ENCODE peak calls at places on chromosome 22, in five cellular contexts. T, X, Q, O and H are unnamed samples.

GRCh38 chr22:28981818-28982499 is 79.7 kb downstream of the C22orf31 start:
- DNase-seq in T (no peak), X (no peak), Q (no peak), O (no peak), H (no peak)

GRCh38 chr22:22752556-22753477 is 108.4 kb downstream of the GGTLC2 start:
- DNase-seq in T (no peak), X (no peak), Q (no peak), O (no peak), H (no peak)

GRCh38 chr22:37169947-37170688 is 17.9 kb downstream of the C1QTNF6 start:
- DNase-seq in T (no peak), X (no peak), Q (no peak), O (no peak), H (no peak)

GRCh38 chr22:46446799-46447198 is 90.6 kb downstream of the CELSR1 start:
- DNase-seq in T (peak), X (no peak), Q (no peak), O (no peak), H (no peak)

GRCh38 chr22:44642096-44642644 is 59.8 kb upstream of the PRR5 start:
- DNase-seq in T (no peak), X (no peak), Q (no peak), O (no peak), H (no peak)

GRCh38 chr22:17164392-17165024 is 5.4 kb upstream of the HDHD5 start:
- DNase-seq in T (no peak), X (no peak), Q (peak), O (no peak), H (no peak)

GRCh38 chr22:36790648-36791047 is 14.7 kb upstream of the IFT27 start:
- DNase-seq in T (no peak), X (peak), Q (no peak), O (no peak), H (no peak)

GRCh38 chr22:46965552-46966494 is 203.4 kb downstream of the TBC1D22A start:
- DNase-seq in T (no peak), X (no peak), Q (no peak), O (no peak), H (no peak)

GRCh38 chr22:25085930-25086901 is 113.4 kb upstream of the CRYBB3 start:
- DNase-seq in T (no peak), X (no peak), Q (peak), O (no peak), H (no peak)

GRCh38 chr22:50189849-50190181 is 4.1 kb downstream of the TRABD start:
- DNase-seq in T (no peak), X (no peak), Q (no peak), O (no peak), H (no peak)